ENCODE peak calls at places on chromosomes 6 and 20, in six cellular contexts. N is occipital lobe; T is HTR-8/SVneo; M is NCI-H1105; E is HT1080; X is stimulated activated naive CD8-positive, alpha-beta T cell treated with anti-CD3 and anti-CD28 coated beads, Interleukin-15, amount 100 ng/mL, for 72 hours. K is an unnamed sample.

GRCh38 chr6:26159417-26160273 is 72.4 kb downstream of the HFE start:
- DNase-seq in T (no peak), X (peak), N (no peak), M (no peak), E (peak), K (peak)

GRCh38 chr20:2301164-2301622 is 5.4 kb downstream of the TGM3 start:
- DNase-seq in M (no peak), E (peak), X (no peak), T (peak), N (no peak), K (no peak)

GRCh38 chr6:54427396-54427910 is 119.2 kb downstream of the TINAG start:
- DNase-seq in N (no peak), X (no peak), T (no peak), M (no peak), E (no peak), K (no peak)

GRCh38 chr6:37536462-37537225 is 37.0 kb upstream of the CCDC167 start:
- DNase-seq in E (no peak), M (peak), X (no peak), T (no peak), N (no peak), K (no peak)

GRCh38 chr6:108497883-108498282 is 62.8 kb upstream of the FOXO3 start:
- DNase-seq in T (peak), E (peak), N (no peak), M (no peak), X (peak), K (peak)

GRCh38 chr6:64220776-64221175 is 585.2 kb downstream of the PHF3 start:
- DNase-seq in T (no peak), E (no peak), N (no peak), M (no peak), X (no peak), K (no peak)

GRCh38 chr6:82144007-82144851 is 103.3 kb downstream of the IBTK start:
- DNase-seq in T (peak), N (peak), E (peak), X (no peak), M (no peak), K (peak)

GRCh38 chr6:122580731-122581130 is 29.5 kb upstream of the PKIB start:
- DNase-seq in M (no peak), E (peak), N (no peak), X (no peak), T (no peak), K (no peak)

GRCh38 chr6:39059496-39060310 is 11.1 kb downstream of the GLP1R start:
- DNase-seq in E (no peak), X (no peak), N (no peak), M (no peak), T (no peak), K (no peak)

GRCh38 chr6:95847061-95847460 is 168.7 kb upstream of the FUT9 start:
- DNase-seq in N (no peak), X (no peak), M (peak), T (no peak), E (no peak), K (no peak)

K was measured in NCI-H2171.